ENCODE peak calls at places on chromosomes 6 and 20, in nine cellular contexts. M is stomach; H is T-helper 9 cell; Y is A549; L is heart left ventricle; S is fibroblast of pulmonary artery; J is GM10248; O is immature natural killer cell; V is activated CD4-positive, alpha-beta T cell treated with anti-CD3 and anti-CD28 coated beads, Interleukin-2, amount 10 ng/mL, durations not matched to agents 24 days and 14 days. F is an unnamed sample.

GRCh38 chr6:116536216-116536621 is 9.3 kb downstream of the TRAPPC3L start:
- DNase-seq in O (peak; percentile 57), H (no peak), M (no peak), Y (peak; percentile 11), S (peak; percentile 82), L (no peak), J (peak; percentile 34), V (peak; percentile 81), F (peak; percentile 44)

GRCh38 chr6:121917834-121918559 is 481.5 kb upstream of the HSF2 start:
- DNase-seq in L (no peak), J (no peak), M (no peak), O (no peak), S (peak; percentile 9), V (no peak), H (no peak), Y (no peak), F (no peak)

GRCh38 chr20:34129518-34130162 is 17.6 kb upstream of the EIF2S2 start:
- DNase-seq in Y (peak; percentile 60), S (peak; percentile 84), H (peak; percentile 30), J (peak; percentile 76), V (peak; percentile 90), O (peak; percentile 71), M (peak; percentile 64), L (no peak), F (peak; percentile 59)

GRCh38 chr20:37352611-37352980 is 6.7 kb downstream of the SRC start:
- DNase-seq in Y (no peak), O (no peak), S (no peak), J (no peak), M (no peak), L (no peak), V (no peak), H (no peak), F (no peak)

GRCh38 chr6:35370799-35371493 is 28.6 kb downstream of the PPARD start:
- DNase-seq in Y (no peak), O (no peak), L (no peak), V (no peak), M (no peak), J (peak; percentile 50), H (no peak), S (no peak), F (no peak)

GRCh38 chr6:161459008-161459407 is 185.1 kb upstream of the AGPAT4 start:
- DNase-seq in O (peak; percentile 6), S (no peak), L (no peak), Y (no peak), H (no peak), M (no peak), V (peak; percentile 53), J (no peak), F (no peak)

GRCh38 chr6:137013031-137013430 is 31.7 kb downstream of the IL20RA start:
- DNase-seq in J (no peak), V (no peak), M (no peak), H (no peak), O (no peak), S (no peak), Y (no peak), L (no peak), F (no peak)

GRCh38 chr6:19417713-19418112 is 419.5 kb upstream of the ID4 start:
- DNase-seq in Y (no peak), M (no peak), V (no peak), H (no peak), S (peak; percentile 33), L (no peak), O (no peak), J (no peak), F (no peak)

GRCh38 chr6:28825732-28826293 is 98.0 kb downstream of the TRIM27 start:
- DNase-seq in O (no peak), V (no peak), L (no peak), H (no peak), M (no peak), Y (no peak), S (no peak), J (no peak), F (no peak)

GRCh38 chr6:110826236-110827129 is 11.2 kb upstream of the CDK19 start:
- DNase-seq in O (no peak), H (no peak), M (no peak), L (no peak), J (no peak), V (no peak), Y (no peak), S (no peak), F (no peak)

GRCh38 chr20:34190679-34191090 is 50.5 kb upstream of the ASIP start:
- DNase-seq in V (peak; percentile 81), H (no peak), S (peak; percentile 93), L (peak; percentile 74), Y (peak; percentile 88), O (peak; percentile 4), J (peak; percentile 66), M (peak; percentile 68), F (peak; percentile 67)

GRCh38 chr6:164109770-164110140 is 695.2 kb downstream of the QKI start:
- DNase-seq in L (peak; percentile 71), S (peak; percentile 54), V (no peak), J (no peak), H (no peak), Y (no peak), M (no peak), O (peak; percentile 20), F (peak; percentile 21)

GRCh38 chr20:910840-911770 is 5.0 kb downstream of the ANGPT4 start:
- DNase-seq in J (no peak), M (no peak), H (no peak), O (no peak), L (no peak), Y (no peak), V (no peak), S (no peak), F (no peak)

GRCh38 chr20:20594171-20594530 is 118.3 kb downstream of the RALGAPA2 start:
- DNase-seq in V (peak; percentile 54), M (no peak), S (peak; percentile 57), L (no peak), J (peak; percentile 23), Y (peak; percentile 27), H (no peak), O (peak; percentile 28), F (no peak)

GRCh38 chr6:147434508-147434907 is 74.0 kb upstream of the SAMD5 start:
- DNase-seq in S (no peak), H (no peak), J (no peak), O (no peak), V (no peak), L (no peak), M (no peak), Y (no peak), F (no peak)

GRCh38 chr6:165987483-165988305 is 180.0 kb downstream of the TBXT start:
- DNase-seq in J (no peak), Y (peak; percentile 89), S (peak; percentile 98), M (peak; percentile 54), V (no peak), O (no peak), L (peak; percentile 83), H (no peak), F (peak; percentile 68)

GRCh38 chr20:6562111-6562510 is 205.4 kb upstream of the BMP2 start:
- DNase-seq in L (no peak), O (no peak), H (no peak), M (no peak), V (no peak), S (peak; percentile 92), J (no peak), Y (no peak), F (no peak)

GRCh38 chr6:104509355-104509754 is 350.4 kb downstream of the HACE1 start:
- DNase-seq in M (no peak), S (no peak), J (no peak), Y (no peak), V (no peak), L (no peak), H (no peak), O (no peak), F (no peak)

GRCh38 chr6:139124887-139125672 is 9.8 kb upstream of the HECA start:
- DNase-seq in J (peak; percentile 56), S (peak; percentile 87), V (peak; percentile 94), O (peak; percentile 80), M (peak; percentile 69), H (peak; percentile 62), L (peak; percentile 66), Y (peak; percentile 9), F (peak; percentile 64)

GRCh38 chr6:161631676-161632194 is 357.9 kb upstream of the AGPAT4 start:
- DNase-seq in V (no peak), J (no peak), M (no peak), O (no peak), L (no peak), S (peak; percentile 28), H (no peak), Y (no peak), F (no peak)

GRCh38 chr6:6283747-6284146 is 36.7 kb downstream of the F13A1 start:
- DNase-seq in J (no peak), H (no peak), O (no peak), V (no peak), L (no peak), S (no peak), M (no peak), Y (no peak), F (no peak)

GRCh38 chr20:17023036-17023435 is 203.8 kb upstream of the PCSK2 start:
- DNase-seq in V (no peak), H (no peak), S (no peak), L (no peak), Y (no peak), M (no peak), J (no peak), O (no peak), F (no peak)

GRCh38 chr6:107489636-107490567 is at the start of gene SOBP:
- DNase-seq in L (peak; percentile 85), V (peak; percentile 78), H (peak; percentile 16), S (peak; percentile 42), J (peak; percentile 45), M (peak; percentile 37), O (peak; percentile 38), Y (peak; percentile 36), F (peak; percentile 35)

GRCh38 chr6:95230071-95230740 is 347.1 kb upstream of the MANEA start:
- DNase-seq in J (no peak), M (no peak), V (no peak), H (no peak), L (no peak), S (no peak), O (no peak), Y (no peak), F (no peak)

F was measured in body of pancreas.